ENCODE peak calls at places on chromosomes 5 and 9, in four cellular contexts. H is A549, O is WTC11, M is GM12878. Z is an unnamed sample.

GRCh38 chr5:174271316-174271715 is 225.8 kb downstream of the NSG2 start:
- DNase-seq in H (no peak), M (no peak), O (no peak), Z (no peak)

GRCh38 chr5:74903165-74903787 is 37.1 kb upstream of the FAM169A start:
- DNase-seq in M (no peak), O (peak; percentile 84), H (peak; percentile 25), Z (peak; percentile 81)

GRCh38 chr5:122162100-122162499 is 32.8 kb downstream of the ZNF474 start:
- DNase-seq in O (no peak), H (no peak), M (no peak), Z (no peak)

GRCh38 chr9:131650254-131650653 is 89.6 kb downstream of the RAPGEF1 start:
- DNase-seq in H (no peak), M (no peak), O (no peak), Z (no peak)

GRCh38 chr5:83720805-83721431 is at the start of gene HAPLN1:
- DNase-seq in H (no peak), O (peak; percentile 28), M (no peak), Z (peak; percentile 64)

GRCh38 chr9:99905833-99906402 is 536 bp upstream of the STX17 start:
- DNase-seq in O (no peak), H (no peak), M (no peak), Z (no peak)

GRCh38 chr5:73418244-73418691 is 30.3 kb downstream of the FOXD1 start:
- DNase-seq in H (no peak), M (no peak), O (no peak), Z (no peak)

GRCh38 chr5:78295035-78295961 is 800 bp upstream of the AP3B1 start:
- DNase-seq in O (peak; percentile 78), M (no peak), H (peak; percentile 35), Z (peak; percentile 78)

GRCh38 chr5:179795863-179796833 is 2.4 kb downstream of the LTC4S start:
- DNase-seq in M (peak; percentile 31), H (no peak), O (peak; percentile 84), Z (peak; percentile 85)

GRCh38 chr9:122978586-122978985 is 37.8 kb downstream of the RABGAP1 start:
- DNase-seq in H (no peak), O (no peak), M (no peak), Z (no peak)

GRCh38 chr9:92538541-92538940 is 2.8 kb upstream of the ECM2 start:
- DNase-seq in O (no peak), M (no peak), H (no peak), Z (no peak)

GRCh38 chr9:38142201-38142600 is 73.2 kb upstream of the SHB start:
- DNase-seq in O (no peak), M (no peak), H (no peak), Z (no peak)

GRCh38 chr9:72485821-72486605 is 35.4 kb upstream of the TMC1 start:
- DNase-seq in O (no peak), M (no peak), H (no peak), Z (no peak)

GRCh38 chr9:38404314-38404713 is 11.8 kb downstream of the ALDH1B1 start:
- DNase-seq in M (no peak), O (no peak), H (no peak), Z (no peak)

GRCh38 chr9:108665856-108666784 is 189.7 kb downstream of the ACTL7B start:
- DNase-seq in H (no peak), O (no peak), M (no peak), Z (no peak)

GRCh38 chr9:120393386-120394057 is 186.4 kb downstream of the CDK5RAP2 start:
- DNase-seq in M (no peak), H (no peak), O (no peak), Z (no peak)

GRCh38 chr5:67516959-67517358 is 320.4 kb upstream of the CD180 start:
- DNase-seq in H (no peak), O (no peak), M (no peak), Z (no peak)

GRCh38 chr9:77731930-77732329 is 83.8 kb upstream of the GNA14 start:
- DNase-seq in O (no peak), H (no peak), M (peak; percentile 42), Z (no peak)

GRCh38 chr5:154158379-154158738 is 32.2 kb upstream of the GALNT10 start:
- DNase-seq in M (no peak), H (no peak), O (no peak), Z (no peak)

GRCh38 chr5:133878236-133878555 is 90.2 kb downstream of the C5orf15 start:
- DNase-seq in O (no peak), M (no peak), H (no peak), Z (no peak)

GRCh38 chr5:172293054-172293744 is 9.6 kb upstream of the UBTD2 start:
- DNase-seq in M (no peak), O (peak; percentile 53), H (peak; percentile 58), Z (peak; percentile 58)

GRCh38 chr5:154811653-154812465 is 38.5 kb downstream of the FAXDC2 start:
- DNase-seq in O (peak; percentile 61), M (peak; percentile 9), H (peak; percentile 76), Z (peak; percentile 17)

DNA sequence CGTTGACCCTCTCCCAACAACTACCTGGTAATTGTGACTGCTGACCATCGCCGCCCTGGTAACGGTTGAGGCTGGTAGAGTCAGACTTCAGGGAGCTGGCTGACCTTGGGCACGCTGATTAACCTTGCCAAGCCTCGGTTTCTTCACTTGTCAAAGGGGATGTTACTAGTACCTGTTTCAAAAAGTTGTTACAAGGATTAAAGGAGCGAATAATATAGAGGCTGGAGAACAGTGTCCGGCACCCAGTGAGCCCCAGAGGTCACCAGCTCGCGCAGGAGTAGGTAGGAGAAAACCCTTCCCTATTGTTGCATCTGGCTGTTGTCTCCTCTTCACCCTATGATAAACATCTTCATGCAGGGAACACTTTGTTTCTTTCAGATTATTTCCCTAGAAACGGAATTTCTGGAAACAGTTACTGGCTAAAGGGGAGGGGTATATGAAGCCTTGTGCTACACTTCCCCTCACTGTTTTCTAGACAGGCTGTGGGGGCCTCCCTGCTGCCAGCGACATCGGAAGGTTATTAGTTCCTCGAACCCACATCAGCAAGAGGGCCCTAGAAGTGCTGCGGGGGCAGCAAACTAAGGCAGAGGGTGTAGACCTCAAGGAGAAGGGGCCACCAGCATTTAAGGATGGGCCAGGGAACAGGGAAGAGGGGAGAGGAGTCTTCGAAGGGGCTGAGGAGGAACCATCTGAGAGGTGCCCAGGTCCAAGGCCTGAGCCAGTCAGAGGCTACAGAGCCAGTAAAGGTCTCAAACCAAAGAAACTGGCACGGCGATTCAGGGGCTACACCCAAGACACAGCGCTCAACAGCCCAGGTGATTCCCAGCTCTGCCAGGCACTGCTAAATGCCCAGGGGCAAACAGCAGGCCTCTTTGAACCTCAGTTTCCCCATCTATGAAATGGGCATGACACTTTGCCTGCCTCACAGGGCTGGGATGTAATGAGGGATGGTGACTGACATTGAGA is 37.6 kb downstream of the HRH2 start:
- DNase-seq in M (no peak), O (no peak), H (no peak), Z (no peak)
- TF ChIP-seq USF2 in M (no peak), O (no peak), H (no peak), Z (no peak)

DNA sequence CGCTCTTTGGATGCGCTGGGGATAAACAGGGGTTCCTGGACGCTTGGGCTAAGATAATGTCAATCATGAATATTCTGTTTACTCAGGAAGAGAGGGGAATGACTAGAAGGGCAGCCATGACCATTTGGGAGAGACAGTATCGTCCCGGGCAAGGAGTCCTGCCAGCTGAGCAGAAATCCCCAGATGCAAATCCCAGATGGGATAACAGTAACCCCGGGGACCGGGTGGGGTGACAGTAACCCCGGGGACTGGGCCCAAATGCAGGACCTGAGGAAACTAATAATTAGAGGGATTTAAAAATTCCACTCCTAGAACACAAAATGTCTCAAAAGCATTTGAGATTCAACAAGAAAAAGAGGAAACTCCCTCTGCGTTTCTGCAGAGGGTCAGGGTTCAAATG is 189.0 kb upstream of the PPP1R26 start:
- DNase-seq in O (no peak), M (no peak), H (no peak), Z (no peak)
- TF ChIP-seq USF2 in O (no peak), M (no peak), H (no peak), Z (no peak)

GRCh38 chr5:129172561-129172960 is 78.0 kb downstream of the ISOC1 start:
- DNase-seq in O (no peak), M (no peak), H (no peak), Z (no peak)
- TF ChIP-seq USF2 in O (no peak), M (no peak), H (no peak), Z (no peak)

DNA sequence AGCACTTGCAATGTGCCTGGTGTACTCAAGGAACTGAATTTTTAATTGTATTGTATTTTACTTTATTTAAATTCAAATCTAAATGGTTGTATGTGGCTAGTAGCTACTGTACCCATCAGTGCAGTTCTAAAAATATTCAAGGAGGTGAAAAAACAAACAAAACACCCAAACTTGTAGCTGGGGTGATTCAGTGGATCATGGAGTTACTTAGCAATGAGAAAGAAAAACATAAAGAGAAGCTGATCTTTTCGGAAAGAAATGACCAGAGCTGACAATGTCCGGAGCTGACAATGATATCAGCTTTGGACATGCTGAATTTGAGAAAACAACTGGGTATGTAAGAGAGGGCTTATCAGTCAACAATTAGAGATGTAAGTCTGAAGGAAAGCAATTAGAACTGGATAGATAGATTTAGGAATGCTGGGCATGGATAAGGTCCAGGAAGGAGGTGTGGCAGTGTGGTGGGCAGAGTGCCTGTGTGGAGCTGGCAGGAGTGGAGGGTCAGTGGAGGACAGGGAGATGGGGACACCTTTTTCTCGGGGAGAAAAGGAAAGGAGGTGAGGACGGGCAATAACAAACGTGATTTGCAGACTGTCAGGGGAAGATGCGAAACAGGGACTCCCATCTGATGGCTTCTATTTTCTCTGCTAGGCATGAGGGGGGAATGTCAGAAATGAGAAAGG is 113.2 kb downstream of the DCP2 start:
- DNase-seq in H (no peak), M (no peak), O (no peak), Z (no peak)
- TF ChIP-seq USF2 in H (no peak), M (no peak), O (no peak), Z (no peak)

GRCh38 chr5:58064799-58065198 is 395.1 kb downstream of the PLK2 start:
- DNase-seq in M (no peak), H (no peak), O (no peak), Z (no peak)

GRCh38 chr5:58056546-58056945 is 403.3 kb downstream of the PLK2 start:
- DNase-seq in H (no peak), M (no peak), O (no peak), Z (no peak)

GRCh38 chr5:58066076-58066475 is 393.8 kb downstream of the PLK2 start:
- DNase-seq in O (no peak), H (no peak), M (no peak), Z (no peak)

GRCh38 chr5:58057324-58057723 is 402.6 kb downstream of the PLK2 start:
- DNase-seq in O (no peak), H (no peak), M (no peak), Z (no peak)

GRCh38 chr5:58060971-58061370 is 398.9 kb downstream of the PLK2 start:
- DNase-seq in H (no peak), O (no peak), M (no peak), Z (no peak)
- TF ChIP-seq USF2 in H (no peak), O (no peak), M (no peak), Z (no peak)

GRCh38 chr5:38039091-38039490 is 199.2 kb upstream of the GDNF start:
- DNase-seq in M (no peak), H (no peak), O (no peak), Z (no peak)

GRCh38 chr5:38036765-38037164 is 196.9 kb upstream of the GDNF start:
- DNase-seq in O (no peak), H (no peak), M (no peak), Z (no peak)

GRCh38 chr5:38045446-38045845 is 205.6 kb upstream of the GDNF start:
- DNase-seq in M (no peak), O (no peak), H (no peak), Z (no peak)

GRCh38 chr5:38039826-38040225 is 200.0 kb upstream of the GDNF start:
- DNase-seq in M (no peak), H (no peak), O (no peak), Z (no peak)
- TF ChIP-seq USF2 in M (no peak), H (no peak), O (no peak), Z (no peak)

GRCh38 chr5:124789104-124789605 is 42.7 kb upstream of the ZNF608 start:
- DNase-seq in M (no peak), O (no peak), H (peak; percentile 22), Z (no peak)
- TF ChIP-seq USF2 in M (no peak), O (no peak), H (no peak), Z (no peak)

Z was measured in H1.